ENCODE peak calls at places on chromosomes 4 and X, in five cellular contexts. Q, H, M, L and T are unnamed samples.

GRCh38 chr4:183960021-183960420 is 54.9 kb downstream of the STOX2 start:
- DNase-seq in H (peak), M (no peak), Q (peak), L (no peak), T (no peak)

GRCh38 chr4:52751349-52751911 is at the start of gene ERVMER34-1:
- DNase-seq in Q (peak), H (peak), L (no peak), M (no peak), T (no peak)

GRCh38 chr4:142983111-142983510 is 137.0 kb upstream of the INPP4B start:
- DNase-seq in Q (no peak), L (no peak), H (no peak), M (no peak), T (no peak)

GRCh38 chr4:164239433-164239832 is 514.5 kb upstream of the SMIM31 start:
- DNase-seq in L (no peak), M (no peak), Q (no peak), H (no peak), T (no peak)

GRCh38 chr4:84565951-84566350 is 17.0 kb upstream of the CDS1 start:
- DNase-seq in L (no peak), M (no peak), Q (no peak), H (no peak), T (no peak)

GRCh38 chr4:70678383-70678999 is 9.8 kb upstream of the UTP3 start:
- DNase-seq in M (peak), H (no peak), L (no peak), Q (no peak), T (no peak)

GRCh38 chr4:107978716-107979451 is 10.8 kb upstream of the HADH start:
- DNase-seq in M (no peak), L (peak), H (no peak), Q (no peak), T (no peak)

GRCh38 chr4:99221980-99222379 is 2.9 kb upstream of the ADH6 start:
- DNase-seq in L (peak), Q (no peak), H (no peak), M (no peak), T (no peak)

GRCh38 chr4:83362492-83363329 is 28.1 kb upstream of the HPSE start:
- DNase-seq in H (peak), Q (peak), L (peak), M (no peak), T (no peak)

GRCh38 chr4:138897818-138898226 is 117.8 kb upstream of the NOCT start:
- DNase-seq in Q (peak), H (peak), L (peak), M (no peak), T (no peak)

GRCh38 chr4:181569553-181569952 is 673.6 kb upstream of the TENM3 start:
- DNase-seq in H (peak), Q (peak), L (peak), M (no peak), T (no peak)

GRCh38 chr4:81509822-81510221 is 38.1 kb upstream of the RASGEF1B start:
- DNase-seq in Q (no peak), L (no peak), M (no peak), H (no peak), T (no peak)

GRCh38 chr4:23582671-23583070 is 307.2 kb downstream of the PPARGC1A start:
- DNase-seq in H (no peak), L (no peak), M (no peak), Q (no peak), T (no peak)

GRCh38 chr4:160009656-160010493 is 907.0 kb downstream of the RAPGEF2 start:
- DNase-seq in M (no peak), L (no peak), H (no peak), Q (no peak), T (no peak)

GRCh38 chr4:24856586-24856985 is 56.3 kb downstream of the CCDC149 start:
- DNase-seq in H (peak), M (peak), Q (no peak), L (no peak), T (no peak)

GRCh38 chr4:5882947-5883346 is 9.9 kb downstream of the CRMP1 start:
- DNase-seq in H (no peak), M (no peak), Q (no peak), L (no peak), T (no peak)

GRCh38 chr4:154475800-154476199 is 15.8 kb downstream of the DCHS2 start:
- DNase-seq in M (no peak), H (no peak), Q (no peak), L (no peak), T (no peak)

GRCh38 chr4:154471032-154471431 is 20.6 kb downstream of the DCHS2 start:
- DNase-seq in L (no peak), M (peak), H (no peak), Q (no peak), T (no peak)

GRCh38 chr4:154473497-154473896 is 18.1 kb downstream of the DCHS2 start:
- DNase-seq in M (no peak), L (no peak), Q (peak), H (no peak), T (no peak)

GRCh38 chr4:154472870-154473269 is 18.7 kb downstream of the DCHS2 start:
- DNase-seq in M (no peak), H (no peak), Q (no peak), L (no peak), T (no peak)

DNA sequence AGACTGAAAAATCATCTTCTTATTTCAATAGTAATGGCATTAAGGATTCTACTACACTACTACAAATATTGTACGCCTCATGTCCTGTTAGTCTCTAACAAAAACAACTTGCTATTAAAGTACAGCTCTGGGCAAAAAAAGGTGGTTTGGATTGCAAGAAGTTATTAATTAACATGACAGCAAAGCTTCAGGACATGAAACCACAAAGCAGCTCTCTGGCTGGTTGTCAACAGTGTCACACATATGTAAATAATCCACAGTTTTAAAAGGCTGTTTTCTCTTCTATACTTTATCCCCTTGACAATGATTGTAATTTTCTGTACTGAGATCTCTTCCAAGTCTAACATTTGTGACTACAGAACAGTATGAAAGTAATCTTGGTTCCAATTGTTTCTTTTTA is 19.7 kb downstream of the DCHS2 start:
- DNase-seq in H (no peak), Q (no peak), M (peak), L (peak), T (no peak)
- TF ChIP-seq CTCF in H (no peak), Q (no peak), M (no peak), L (no peak), T (no peak)

GRCh38 chr4:68271851-68272756 is 26.6 kb upstream of the TMPRSS11B start:
- DNase-seq in Q (peak), L (peak), M (no peak), H (peak), T (peak)

GRCh38 chr4:68264875-68265565 is 19.5 kb upstream of the TMPRSS11B start:
- DNase-seq in M (no peak), L (no peak), Q (no peak), H (no peak), T (no peak)

GRCh38 chr4:68272860-68273259 is 27.4 kb upstream of the TMPRSS11B start:
- DNase-seq in Q (no peak), M (no peak), L (no peak), H (no peak), T (no peak)

GRCh38 chr4:68267433-68267944 is 22.0 kb upstream of the TMPRSS11B start:
- DNase-seq in H (no peak), L (peak), M (no peak), Q (no peak), T (no peak)
- TF ChIP-seq REST in H (no peak), L (no peak), M (no peak), Q (no peak), T (no peak)

DNA sequence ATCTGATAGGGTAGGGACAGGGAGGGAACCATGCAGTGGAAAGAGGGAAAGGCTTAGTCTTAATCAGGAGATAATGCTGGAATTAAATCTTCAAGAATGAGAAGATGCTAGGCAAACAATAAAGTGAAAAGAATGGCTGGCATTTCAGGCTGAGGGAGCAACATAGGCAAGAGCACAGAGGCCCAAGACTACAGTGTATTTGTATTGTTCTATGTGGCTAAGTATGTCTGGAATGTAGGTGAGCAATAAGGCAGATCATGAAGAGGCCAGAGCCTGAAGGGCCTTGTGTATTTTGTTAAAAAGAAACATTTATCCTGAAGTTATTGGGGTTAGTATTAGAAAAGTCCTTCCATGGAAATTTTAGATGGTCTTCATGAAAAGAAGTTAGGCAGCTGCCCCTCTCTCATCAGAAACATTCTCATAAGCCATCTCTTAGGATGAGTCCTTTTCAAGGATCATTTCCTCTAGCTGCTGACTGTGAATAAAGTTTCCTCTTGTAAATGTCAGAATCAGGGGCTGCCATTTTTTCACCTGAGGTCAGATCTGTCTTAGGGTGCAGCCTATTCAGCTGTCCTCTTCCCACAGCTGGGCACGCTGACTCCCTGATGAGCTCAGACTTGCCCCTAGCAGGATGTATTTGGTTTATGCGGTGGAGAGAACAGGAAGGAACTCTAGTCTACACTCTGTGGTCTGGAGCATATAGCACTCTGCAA is 46.3 kb downstream of the ATP10D start:
- DNase-seq in H (no peak), L (peak), Q (no peak), M (peak), T (peak)
- TF ChIP-seq GABPA in H (no peak), L (no peak), Q (no peak), M (peak), T (no peak)

DNA sequence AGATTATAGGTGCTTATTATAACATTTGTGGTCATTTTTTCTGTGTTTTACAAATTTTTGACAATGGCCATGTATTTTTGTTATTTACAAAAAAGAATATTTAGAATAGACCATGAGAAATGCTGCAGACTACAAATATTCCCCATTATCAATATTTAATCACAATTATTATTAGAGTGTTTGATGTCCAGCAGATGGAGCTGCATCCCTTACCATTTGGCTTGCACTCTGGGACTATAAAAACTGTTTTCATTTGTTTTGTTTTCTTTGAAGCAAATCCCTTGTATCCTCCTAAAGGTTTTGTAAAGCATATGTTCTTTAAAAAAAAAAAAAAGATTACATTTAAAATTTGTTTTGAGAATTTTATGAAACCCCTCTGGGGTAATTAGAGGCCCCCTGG is 85.6 kb upstream of the CXorf66 start:
- DNase-seq in M (no peak), Q (no peak), H (no peak), L (no peak), T (no peak)
- TF ChIP-seq CTCF in M (peak), Q (peak), H (peak), L (no peak), T (no peak)

DNA sequence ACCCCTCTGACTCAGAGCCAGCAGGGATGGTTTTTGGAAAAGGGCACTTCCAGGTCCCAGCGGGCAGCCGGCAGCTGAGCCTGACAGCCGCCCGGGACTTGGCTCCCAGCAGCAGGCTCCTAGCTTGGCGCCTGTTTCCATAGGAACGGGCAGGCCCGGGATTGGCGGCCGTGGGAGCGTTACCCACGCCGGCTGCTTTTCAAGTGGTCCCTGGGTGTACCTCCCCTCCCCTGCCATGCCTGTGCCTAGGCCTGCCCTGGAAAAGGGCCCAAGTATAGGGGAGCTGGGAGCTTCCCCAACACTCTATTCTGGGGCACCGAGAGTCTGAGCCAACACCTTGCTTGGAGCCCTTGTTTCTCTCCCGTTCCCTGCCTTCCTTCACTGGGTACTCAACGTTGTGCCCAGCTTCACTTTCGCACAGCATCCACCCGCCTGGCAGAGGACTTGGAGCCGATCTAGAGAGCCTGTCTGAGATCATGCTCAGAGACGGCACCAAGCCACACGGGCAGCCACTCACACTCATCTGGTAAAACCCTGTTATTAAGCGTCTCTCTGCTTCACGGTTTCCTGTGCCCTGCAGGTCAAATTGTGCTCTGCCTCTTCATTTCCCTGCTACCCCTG is 521.6 kb downstream of the BCOR start:
- DNase-seq in Q (no peak), M (no peak), H (peak), L (no peak), T (no peak)
- TF ChIP-seq REST in Q (no peak), M (no peak), H (no peak), L (no peak), T (no peak)

DNA sequence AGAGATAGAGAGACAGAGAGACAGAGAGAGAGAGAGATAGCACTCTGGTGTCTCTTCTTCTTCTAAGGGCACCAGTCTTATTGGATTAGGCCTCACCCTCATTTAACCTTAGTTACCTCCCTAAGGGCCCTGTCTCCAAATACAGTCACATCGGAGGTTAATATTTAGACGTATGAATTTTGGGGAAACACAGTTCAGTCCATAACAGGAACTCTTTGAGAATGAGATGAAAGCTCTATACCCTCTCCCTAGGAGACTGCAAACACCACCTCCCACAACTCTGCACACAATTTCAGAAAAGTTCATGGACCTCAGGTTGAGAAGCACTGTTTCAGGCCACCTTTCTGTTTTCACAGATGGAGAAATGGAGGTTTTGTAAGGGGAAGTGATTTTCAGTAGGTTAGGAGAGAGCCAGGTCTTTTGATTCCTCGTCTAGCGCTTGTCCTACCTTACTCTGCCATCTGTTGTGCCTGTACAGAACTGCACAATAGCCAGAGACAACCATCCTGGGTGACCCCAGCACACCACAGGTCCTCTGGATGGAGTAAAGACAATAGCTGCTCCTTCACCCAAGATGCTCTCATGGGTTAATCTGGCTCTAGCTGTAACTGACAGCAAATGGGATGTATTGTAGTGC is 16.9 kb upstream of the LOC101059915 start:
- DNase-seq in M (no peak), L (peak), H (no peak), Q (no peak), T (peak)
- TF ChIP-seq GABPA in M (no peak), L (no peak), H (no peak), Q (no peak), T (no peak)

DNA sequence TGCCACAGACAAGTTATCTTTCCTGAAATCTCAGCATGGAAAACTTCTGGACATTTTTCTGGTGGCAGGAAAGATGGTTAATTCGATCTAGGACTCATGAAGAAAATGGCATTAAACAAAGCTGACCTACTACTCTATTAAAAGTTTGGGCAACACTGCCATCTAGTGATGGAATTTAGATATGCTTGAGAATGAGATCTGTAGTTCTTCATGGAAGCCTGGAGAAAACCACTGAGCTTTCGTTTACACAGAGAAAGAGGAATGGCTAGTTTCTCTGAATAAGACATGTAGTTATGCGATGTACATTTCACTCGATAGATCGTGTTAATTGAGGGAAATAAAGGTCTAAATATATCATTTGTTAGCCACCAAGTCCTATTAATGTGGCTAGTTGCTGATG is 51.7 kb upstream of the CHRDL1 start:
- DNase-seq in H (peak), L (peak), M (peak), Q (peak), T (peak)
- TF ChIP-seq CTCF in H (peak), L (peak), M (peak), Q (peak), T (peak)

DNA sequence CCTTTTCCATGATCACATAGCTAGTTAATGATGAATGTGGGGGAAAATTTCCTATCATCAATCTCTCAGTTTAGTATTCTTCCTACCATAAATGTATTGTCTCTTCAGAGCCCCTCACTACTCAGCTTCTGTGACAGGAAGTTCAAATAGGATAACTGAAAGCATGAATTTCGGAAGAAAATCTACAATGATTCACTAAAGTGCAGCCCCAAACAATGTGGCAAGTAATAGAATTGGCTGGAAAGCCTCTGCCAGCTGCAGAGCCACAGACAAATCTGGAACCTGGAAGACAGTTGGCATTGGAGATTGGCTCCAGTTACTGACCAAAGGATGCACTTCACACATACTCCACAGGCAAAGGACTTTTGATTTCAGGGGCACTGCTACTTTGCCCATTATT is 35.2 kb downstream of the EGF start:
- DNase-seq in M (no peak), Q (no peak), H (no peak), L (no peak), T (no peak)
- TF ChIP-seq REST in M (no peak), Q (no peak), H (no peak), L (no peak), T (no peak)

GRCh38 chrX:107675823-107676555 is 47.7 kb downstream of the PRPS1 start:
- DNase-seq in H (no peak), M (no peak), L (no peak), Q (no peak), T (no peak)
- TF ChIP-seq GABPA in H (no peak), M (no peak), L (no peak), Q (no peak), T (no peak)